ENCODE peak calls at places on chromosomes 12 and 14, in nine cellular contexts. U is A549, K is transverse colon, F is GM12878, X is K562, C is stomach, S is SK-N-SH, N is H1, T is sigmoid colon. G is an unnamed sample.

GRCh38 chr12:131628766-131629448 is 82.0 kb upstream of the SFSWAP start:
- DNase-seq in U (no peak), K (no peak), F (no peak), X (no peak), C (no peak), S (no peak), N (no peak), T (no peak), G (no peak)

GRCh38 chr14:89425931-89426330 is 8.9 kb upstream of the FOXN3 start:
- DNase-seq in U (no peak), K (peak; percentile 33), F (peak; percentile 85), X (no peak), C (no peak), S (no peak), N (no peak), T (peak; percentile 61), G (no peak)

GRCh38 chr12:98421336-98421735 is 94.1 kb upstream of the TMPO start:
- DNase-seq in U (no peak), K (no peak), F (no peak), X (no peak), C (no peak), S (peak; percentile 11), N (no peak), T (no peak), G (no peak)

GRCh38 chr12:121239704-121240420 is 29.9 kb downstream of the P2RX4 start:
- DNase-seq in U (no peak), K (no peak), F (no peak), X (no peak), C (no peak), S (no peak), N (no peak), T (no peak), G (no peak)

GRCh38 chr14:88872976-88873375 is 48.5 kb downstream of the TTC8 start:
- DNase-seq in U (no peak), K (no peak), F (no peak), X (no peak), C (no peak), S (no peak), N (no peak), T (no peak), G (no peak)

GRCh38 chr14:93683241-93683640 is 105.0 kb downstream of the PRIMA1 start:
- DNase-seq in U (no peak), K (no peak), F (no peak), X (peak; percentile 34), C (no peak), S (peak; percentile 33), N (no peak), T (no peak), G (peak; percentile 16)

GRCh38 chr12:116406529-116406928 is 129.0 kb upstream of the MED13L start:
- DNase-seq in U (peak; percentile 90), K (peak; percentile 69), F (no peak), X (peak; percentile 48), C (peak; percentile 48), S (no peak), N (peak; percentile 47), T (peak; percentile 95), G (peak; percentile 94)

GRCh38 chr12:9669534-9669933 is at the start of gene CLEC2D:
- DNase-seq in U (no peak), K (no peak), F (peak; percentile 95), X (no peak), C (no peak), S (no peak), N (no peak), T (no peak), G (no peak)

GRCh38 chr12:62530596-62530995 is 64.0 kb downstream of the MON2 start:
- DNase-seq in U (no peak), K (no peak), F (no peak), X (no peak), C (no peak), S (no peak), N (no peak), T (no peak), G (no peak)

GRCh38 chr12:10220398-10221077 is 7.9 kb downstream of the GABARAPL1 start:
- DNase-seq in U (no peak), K (peak; percentile 41), F (no peak), X (no peak), C (peak; percentile 79), S (no peak), N (no peak), T (peak; percentile 92), G (peak; percentile 77)

GRCh38 chr14:31170411-31170810 is 37.2 kb downstream of the HECTD1 start:
- DNase-seq in U (no peak), K (no peak), F (no peak), X (no peak), C (no peak), S (no peak), N (no peak), T (no peak), G (no peak)

GRCh38 chr12:54227376-54227775 is 38.6 kb upstream of the SMUG1 start:
- DNase-seq in U (no peak), K (no peak), F (no peak), X (peak; percentile 60), C (no peak), S (no peak), N (no peak), T (no peak), G (no peak)

GRCh38 chr14:49036991-49037390 is 549.2 kb downstream of the RPS29 start:
- DNase-seq in U (no peak), K (no peak), F (no peak), X (no peak), C (no peak), S (no peak), N (no peak), T (no peak), G (no peak)

GRCh38 chr14:49036236-49036635 is 549.9 kb downstream of the RPS29 start:
- DNase-seq in U (no peak), K (no peak), F (no peak), X (no peak), C (no peak), S (no peak), N (no peak), T (no peak), G (no peak)

GRCh38 chr14:49033131-49033530 is 553.0 kb downstream of the RPS29 start:
- DNase-seq in U (no peak), K (no peak), F (no peak), X (no peak), C (no peak), S (no peak), N (no peak), T (no peak), G (no peak)
- TF ChIP-seq EP300 in U (no peak), K (no peak), F (no peak), X (no peak), C (no peak), S (no peak), N (no peak), T (no peak), G (no peak)

GRCh38 chr12:40170593-40170992 is 54.2 kb upstream of the LRRK2 start:
- DNase-seq in U (no peak), K (no peak), F (no peak), X (no peak), C (no peak), S (no peak), N (no peak), T (no peak), G (no peak)

GRCh38 chr12:40168001-40168400 is 56.8 kb upstream of the LRRK2 start:
- DNase-seq in U (no peak), K (no peak), F (no peak), X (no peak), C (no peak), S (no peak), N (no peak), T (no peak), G (no peak)

GRCh38 chr12:40172879-40173278 is 51.9 kb upstream of the LRRK2 start:
- DNase-seq in U (no peak), K (no peak), F (no peak), X (no peak), C (no peak), S (no peak), N (no peak), T (no peak), G (no peak)

GRCh38 chr12:40171501-40171900 is 53.3 kb upstream of the LRRK2 start:
- DNase-seq in U (no peak), K (no peak), F (no peak), X (no peak), C (no peak), S (no peak), N (no peak), T (no peak), G (no peak)

GRCh38 chr12:40168868-40169267 is 55.9 kb upstream of the LRRK2 start:
- DNase-seq in U (no peak), K (no peak), F (peak; percentile 55), X (no peak), C (no peak), S (no peak), N (no peak), T (no peak), G (no peak)
- H3K4me3 ChIP-seq in U (no peak overlapping the region), K (no peak overlapping the region), F (peak overlapping the region; percentile 9), X (no peak overlapping the region), C (no peak overlapping the region), S (no peak overlapping the region), N (no peak overlapping the region), T (no peak overlapping the region), G (no peak overlapping the region)

DNA sequence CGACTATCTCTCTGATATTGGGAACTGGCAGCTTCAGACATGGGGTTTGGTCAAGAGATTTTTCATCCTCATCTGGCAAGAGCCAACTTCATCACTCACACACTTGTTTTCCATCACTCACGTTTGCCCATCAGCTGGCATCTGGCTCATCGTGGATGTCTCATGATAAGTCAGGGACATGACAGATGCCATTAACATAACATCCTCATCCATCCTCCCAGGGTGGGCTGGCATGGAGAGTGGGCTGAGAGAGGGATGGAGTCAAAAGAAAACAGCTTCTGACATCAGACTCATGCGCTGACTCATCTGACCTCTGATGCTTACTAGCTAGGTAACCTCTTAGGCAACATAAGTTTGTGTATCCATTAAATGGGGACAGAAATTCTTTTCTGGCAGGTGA is 1.8 kb upstream of the VSX2 start:
- DNase-seq in U (no peak), K (no peak), F (no peak), X (no peak), C (no peak), S (no peak), N (no peak), T (no peak), G (no peak)
- TF ChIP-seq EP300 in U (no peak), K (no peak), F (no peak), X (no peak), C (no peak), S (no peak), N (no peak), T (no peak), G (no peak)

GRCh38 chr14:77457115-77457521 is 283 bp downstream of the VIPAS39 start:
- DNase-seq in U (no peak), K (no peak), F (no peak), X (no peak), C (no peak), S (peak; percentile 46), N (no peak), T (peak; percentile 64), G (no peak)

GRCh38 chr14:77459072-77459723 is 1.3 kb downstream of the AHSA1 start:
- DNase-seq in U (peak; percentile 67), K (peak; percentile 73), F (peak; percentile 24), X (peak; percentile 41), C (peak; percentile 66), S (peak; percentile 63), N (no peak), T (no peak), G (peak; percentile 60)

GRCh38 chr14:77458249-77458950 is 507 bp downstream of the AHSA1 start:
- DNase-seq in U (peak; percentile 24), K (peak; percentile 43), F (no peak), X (peak; percentile 66), C (peak; percentile 43), S (peak; percentile 59), N (no peak), T (no peak), G (no peak)

GRCh38 chr14:77457522-77458248 is at the start of the genes AHSA1 and VIPAS39:
- DNase-seq in U (peak; percentile 91), K (peak; percentile 96), F (peak; percentile 99), X (peak; percentile 85), C (peak; percentile 95), S (peak; percentile 91), N (peak; percentile 95), T (peak; percentile 98), G (peak; percentile 94)

GRCh38 chr14:77455966-77456640 is 1.3 kb downstream of the VIPAS39 start:
- DNase-seq in U (no peak), K (no peak), F (no peak), X (no peak), C (no peak), S (no peak), N (no peak), T (no peak), G (no peak)
- H3K4me3 ChIP-seq in U (peak overlapping the region; percentile 91), K (no peak overlapping the region), F (peak overlapping the region; percentile 88), X (peak overlapping the region; percentile 96), C (no peak overlapping the region), S (peak overlapping the region; percentile 99), N (peak overlapping the region; percentile 91), T (peak overlapping the region; percentile 90), G (no peak overlapping the region)